ENCODE peak calls at places on chromosome 1, in seven cellular contexts. One of them, this sample, is unnamed.
A peak's percentile ranks its signal among the peaks of the same experiment; 100 is the strongest.

GRCh38 chr1:32873484-32873883 is 2.8 kb upstream of the FNDC5 start:
- DNase-seq in H1: no peak
- DNase-seq in trophoblast cell: no peak
- DNase-seq in neuronal stem cell: no peak
- DNase-seq in IMR-90: no peak
- DNase-seq in mesenchymal stem cell: no peak
- DNase-seq in mesendoderm: no peak
- DNase-seq in this sample: no peak

GRCh38 chr1:151512326-151512725 is 1.1 kb downstream of the CGN start:
- DNase-seq in IMR-90: no peak
- DNase-seq in mesenchymal stem cell: no peak
- DNase-seq in trophoblast cell: no peak
- DNase-seq in H1: no peak
- DNase-seq in neuronal stem cell: no peak
- DNase-seq in mesendoderm: peak; percentile 71
- DNase-seq in this sample: peak; percentile 40

GRCh38 chr1:212607206-212607923 is 1.2 kb upstream of the ATF3 start:
- DNase-seq in IMR-90: no peak
- DNase-seq in trophoblast cell: peak; percentile 86
- DNase-seq in mesendoderm: no peak
- DNase-seq in neuronal stem cell: no peak
- DNase-seq in mesenchymal stem cell: peak; percentile 64
- DNase-seq in H1: no peak
- DNase-seq in this sample: no peak

GRCh38 chr1:172145656-172146055 is 274.8 kb upstream of the C1orf105 start:
- DNase-seq in mesendoderm: no peak
- DNase-seq in trophoblast cell: no peak
- DNase-seq in neuronal stem cell: no peak
- DNase-seq in mesenchymal stem cell: no peak
- DNase-seq in H1: no peak
- DNase-seq in IMR-90: no peak
- DNase-seq in this sample: no peak

GRCh38 chr1:218967836-218968235 is 205.8 kb upstream of the LYPLAL1 start:
- DNase-seq in H1: no peak
- DNase-seq in trophoblast cell: no peak
- DNase-seq in mesendoderm: no peak
- DNase-seq in IMR-90: peak; percentile 39
- DNase-seq in neuronal stem cell: no peak
- DNase-seq in mesenchymal stem cell: peak; percentile 65
- DNase-seq in this sample: no peak

GRCh38 chr1:202130275-202130646 is 7.5 kb downstream of the GPR37L1 start:
- DNase-seq in mesenchymal stem cell: no peak
- DNase-seq in mesendoderm: no peak
- DNase-seq in IMR-90: no peak
- DNase-seq in neuronal stem cell: no peak
- DNase-seq in trophoblast cell: no peak
- DNase-seq in H1: no peak
- DNase-seq in this sample: no peak

GRCh38 chr1:201463071-201463552 is 5.9 kb downstream of the PHLDA3 start:
- DNase-seq in IMR-90: no peak
- DNase-seq in neuronal stem cell: no peak
- DNase-seq in trophoblast cell: no peak
- DNase-seq in mesendoderm: no peak
- DNase-seq in H1: no peak
- DNase-seq in mesenchymal stem cell: peak; percentile 63
- DNase-seq in this sample: peak; percentile 77

GRCh38 chr1:2091611-2092604 is 41.7 kb downstream of the PRKCZ start:
- DNase-seq in mesendoderm: peak; percentile 65
- DNase-seq in IMR-90: no peak
- DNase-seq in neuronal stem cell: peak; percentile 42
- DNase-seq in H1: no peak
- DNase-seq in mesenchymal stem cell: no peak
- DNase-seq in trophoblast cell: peak; percentile 29
- DNase-seq in this sample: peak; percentile 82

GRCh38 chr1:45122724-45123123 is 83.7 kb downstream of the ZSWIM5 start:
- DNase-seq in trophoblast cell: no peak
- DNase-seq in mesendoderm: peak; percentile 25
- DNase-seq in H1: no peak
- DNase-seq in IMR-90: no peak
- DNase-seq in mesenchymal stem cell: no peak
- DNase-seq in neuronal stem cell: peak; percentile 12
- DNase-seq in this sample: no peak

GRCh38 chr1:41490911-41491310 is 6.4 kb upstream of the EDN2 start:
- DNase-seq in neuronal stem cell: no peak
- DNase-seq in IMR-90: no peak
- DNase-seq in H1: no peak
- DNase-seq in trophoblast cell: no peak
- DNase-seq in mesendoderm: no peak
- DNase-seq in mesenchymal stem cell: no peak
- DNase-seq in this sample: no peak
- H3K18ac ChIP-seq in neuronal stem cell: peak overlapping the region; percentile 3
- H3K18ac ChIP-seq in IMR-90: no peak overlapping the region
- H3K18ac ChIP-seq in H1: no peak overlapping the region
- H3K18ac ChIP-seq in trophoblast cell: no peak overlapping the region
- H3K18ac ChIP-seq in mesendoderm: no peak overlapping the region
- H3K18ac ChIP-seq in mesenchymal stem cell: no peak overlapping the region
- H3K18ac ChIP-seq in this sample: no peak overlapping the region

GRCh38 chr1:12249181-12249580 is 19.4 kb downstream of the VPS13D start:
- DNase-seq in IMR-90: peak; percentile 58
- DNase-seq in mesendoderm: peak; percentile 59
- DNase-seq in H1: peak; percentile 19
- DNase-seq in trophoblast cell: no peak
- DNase-seq in neuronal stem cell: no peak
- DNase-seq in mesenchymal stem cell: no peak
- DNase-seq in this sample: no peak
- H3K18ac ChIP-seq in IMR-90: no peak overlapping the region
- H3K18ac ChIP-seq in mesendoderm: no peak overlapping the region
- H3K18ac ChIP-seq in H1: no peak overlapping the region
- H3K18ac ChIP-seq in trophoblast cell: no peak overlapping the region
- H3K18ac ChIP-seq in neuronal stem cell: no peak overlapping the region
- H3K18ac ChIP-seq in mesenchymal stem cell: no peak overlapping the region
- H3K18ac ChIP-seq in this sample: no peak overlapping the region

GRCh38 chr1:11266268-11267074 is 4.1 kb upstream of the MTOR start:
- DNase-seq in IMR-90: no peak
- DNase-seq in trophoblast cell: no peak
- DNase-seq in neuronal stem cell: no peak
- DNase-seq in mesendoderm: no peak
- DNase-seq in H1: no peak
- DNase-seq in mesenchymal stem cell: no peak
- DNase-seq in this sample: no peak

GRCh38 chr1:11262171-11263049 is at the start of gene MTOR:
- DNase-seq in H1: peak; percentile 98
- DNase-seq in neuronal stem cell: peak; percentile 100
- DNase-seq in mesendoderm: peak; percentile 100
- DNase-seq in mesenchymal stem cell: peak; percentile 100
- DNase-seq in trophoblast cell: peak; percentile 100
- DNase-seq in IMR-90: peak; percentile 100
- DNase-seq in this sample: peak; percentile 100
- H3K18ac ChIP-seq in H1: peak within 1 kb of the TSS; percentile 71
- H3K18ac ChIP-seq in neuronal stem cell: peak within 1 kb of the TSS; percentile 97
- H3K18ac ChIP-seq in mesendoderm: peak within 1 kb of the TSS; percentile 42
- H3K18ac ChIP-seq in mesenchymal stem cell: peak within 1 kb of the TSS; percentile 91
- H3K18ac ChIP-seq in trophoblast cell: peak within 1 kb of the TSS; percentile 96
- H3K18ac ChIP-seq in IMR-90: peak within 1 kb of the TSS; percentile 68
- H3K18ac ChIP-seq in this sample: peak within 1 kb of the TSS; percentile 45

DNA sequence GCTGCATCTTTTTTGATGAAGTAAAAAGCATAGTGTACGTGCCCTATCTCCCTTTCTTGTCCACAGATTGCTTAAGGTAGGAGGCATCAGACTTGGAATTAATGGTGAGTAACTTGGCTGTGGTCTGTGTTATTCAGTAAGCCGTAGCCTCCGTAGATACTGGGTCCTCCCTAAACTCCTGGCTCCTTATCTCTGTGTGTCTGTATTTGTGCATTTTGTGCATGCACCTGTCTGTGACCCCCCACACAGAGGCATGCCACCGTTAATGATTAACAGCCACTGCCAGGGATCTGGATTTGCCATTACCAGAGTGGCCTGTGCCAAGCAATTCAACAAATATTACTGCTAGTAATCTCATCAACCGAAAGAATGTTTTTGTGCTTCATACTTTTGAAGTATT is 31.9 kb downstream of the MAP3K21 start:
- DNase-seq in neuronal stem cell: no peak
- DNase-seq in trophoblast cell: no peak
- DNase-seq in mesendoderm: no peak
- DNase-seq in mesenchymal stem cell: no peak
- DNase-seq in IMR-90: no peak
- DNase-seq in H1: no peak
- DNase-seq in this sample: no peak
- H3K18ac ChIP-seq in neuronal stem cell: no peak overlapping the region
- H3K18ac ChIP-seq in trophoblast cell: no peak overlapping the region
- H3K18ac ChIP-seq in mesendoderm: no peak overlapping the region
- H3K18ac ChIP-seq in mesenchymal stem cell: no peak overlapping the region
- H3K18ac ChIP-seq in IMR-90: no peak overlapping the region
- H3K18ac ChIP-seq in H1: no peak overlapping the region
- H3K18ac ChIP-seq in this sample: no peak overlapping the region

GRCh38 chr1:14698206-14698605 is 99.7 kb downstream of the KAZN start:
- DNase-seq in H1: no peak
- DNase-seq in mesenchymal stem cell: no peak
- DNase-seq in trophoblast cell: no peak
- DNase-seq in mesendoderm: no peak
- DNase-seq in neuronal stem cell: no peak
- DNase-seq in IMR-90: no peak
- DNase-seq in this sample: no peak

GRCh38 chr1:14696766-14697165 is 98.3 kb downstream of the KAZN start:
- DNase-seq in mesenchymal stem cell: no peak
- DNase-seq in trophoblast cell: no peak
- DNase-seq in H1: no peak
- DNase-seq in mesendoderm: no peak
- DNase-seq in neuronal stem cell: no peak
- DNase-seq in IMR-90: no peak
- DNase-seq in this sample: no peak

GRCh38 chr1:14697371-14697770 is 98.9 kb downstream of the KAZN start:
- DNase-seq in H1: no peak
- DNase-seq in IMR-90: no peak
- DNase-seq in mesendoderm: no peak
- DNase-seq in trophoblast cell: no peak
- DNase-seq in mesenchymal stem cell: no peak
- DNase-seq in neuronal stem cell: no peak
- DNase-seq in this sample: no peak

GRCh38 chr1:14704846-14705245 is 106.4 kb downstream of the KAZN start:
- DNase-seq in mesenchymal stem cell: no peak
- DNase-seq in trophoblast cell: no peak
- DNase-seq in neuronal stem cell: no peak
- DNase-seq in mesendoderm: no peak
- DNase-seq in IMR-90: no peak
- DNase-seq in H1: no peak
- DNase-seq in this sample: no peak

DNA sequence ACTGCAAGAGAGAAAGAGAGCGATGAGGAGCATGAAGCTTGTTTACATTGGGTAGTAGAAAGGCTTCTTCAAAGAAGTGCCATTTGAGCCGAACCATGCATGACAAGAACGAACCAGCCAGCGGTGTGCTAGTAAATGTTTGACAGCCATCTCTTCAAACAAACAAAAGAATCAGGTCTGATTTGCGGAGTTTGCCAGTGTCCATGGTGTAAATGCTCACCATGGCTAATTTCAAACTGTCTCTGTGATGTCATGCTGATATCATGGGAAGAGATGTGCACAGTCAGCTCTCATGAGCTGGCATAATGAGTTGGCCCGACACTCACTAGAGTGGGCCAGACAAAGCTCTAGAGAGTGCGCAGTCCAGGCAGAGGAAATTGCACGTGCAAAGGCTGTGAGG is 101.1 kb downstream of the KAZN start:
- DNase-seq in IMR-90: no peak
- DNase-seq in trophoblast cell: no peak
- DNase-seq in neuronal stem cell: no peak
- DNase-seq in H1: no peak
- DNase-seq in mesenchymal stem cell: no peak
- DNase-seq in mesendoderm: no peak
- DNase-seq in this sample: no peak
- H3K18ac ChIP-seq in IMR-90: no peak overlapping the region
- H3K18ac ChIP-seq in trophoblast cell: no peak overlapping the region
- H3K18ac ChIP-seq in neuronal stem cell: no peak overlapping the region
- H3K18ac ChIP-seq in H1: no peak overlapping the region
- H3K18ac ChIP-seq in mesenchymal stem cell: no peak overlapping the region
- H3K18ac ChIP-seq in mesendoderm: no peak overlapping the region
- H3K18ac ChIP-seq in this sample: no peak overlapping the region

DNA sequence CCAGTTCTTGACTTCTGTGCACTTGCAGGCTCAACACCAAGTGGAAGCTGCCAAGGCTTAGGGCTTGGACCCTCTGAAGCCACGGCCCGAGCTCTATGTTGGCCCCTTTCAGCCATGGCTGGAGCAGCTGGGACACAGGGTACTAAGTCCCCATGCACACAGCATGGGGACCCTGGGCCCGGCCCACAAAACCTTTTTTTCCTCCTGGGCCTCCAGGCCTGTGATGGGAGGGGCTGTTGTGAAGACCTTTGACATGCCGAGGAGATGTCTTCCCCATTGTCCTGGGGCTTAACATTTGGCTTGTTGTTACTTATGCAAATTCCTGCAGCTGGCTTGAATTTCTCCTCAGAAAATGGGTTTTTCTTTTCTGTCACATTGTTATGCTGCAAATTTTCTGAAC is 59.8 kb downstream of the DISC1 start:
- DNase-seq in mesenchymal stem cell: no peak
- DNase-seq in H1: no peak
- DNase-seq in mesendoderm: no peak
- DNase-seq in neuronal stem cell: no peak
- DNase-seq in IMR-90: no peak
- DNase-seq in trophoblast cell: no peak
- DNase-seq in this sample: no peak
- H3K18ac ChIP-seq in mesenchymal stem cell: no peak overlapping the region
- H3K18ac ChIP-seq in H1: no peak overlapping the region
- H3K18ac ChIP-seq in mesendoderm: no peak overlapping the region
- H3K18ac ChIP-seq in neuronal stem cell: no peak overlapping the region
- H3K18ac ChIP-seq in IMR-90: no peak overlapping the region
- H3K18ac ChIP-seq in trophoblast cell: no peak overlapping the region
- H3K18ac ChIP-seq in this sample: no peak overlapping the region

GRCh38 chr1:183349201-183349711 is 68.9 kb downstream of the NMNAT2 start:
- DNase-seq in IMR-90: peak; percentile 52
- DNase-seq in H1: no peak
- DNase-seq in neuronal stem cell: no peak
- DNase-seq in trophoblast cell: no peak
- DNase-seq in mesendoderm: peak; percentile 53
- DNase-seq in mesenchymal stem cell: no peak
- DNase-seq in this sample: no peak

DNA sequence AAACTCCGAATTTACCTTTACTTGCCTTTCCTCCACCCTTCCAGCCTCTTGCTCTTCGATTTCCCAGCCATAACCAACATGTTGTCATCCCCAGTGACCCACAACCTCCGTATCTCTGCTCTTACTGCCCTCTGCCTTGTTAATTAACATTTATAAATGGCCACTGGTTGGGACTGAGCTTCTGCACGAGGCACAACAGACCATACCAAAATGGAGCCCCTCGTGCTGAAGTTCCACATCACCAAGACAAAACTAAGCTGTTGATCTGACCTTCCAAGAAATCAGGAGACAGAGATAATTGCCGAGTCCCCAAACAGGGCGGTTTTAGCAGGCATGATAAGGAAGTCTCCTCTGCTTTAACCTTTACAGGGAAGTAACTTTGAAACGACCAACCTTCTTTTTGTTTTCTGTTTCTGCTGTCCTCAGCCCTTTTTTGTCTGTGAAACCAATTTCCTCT is 71.9 kb downstream of the NMNAT2 start:
- DNase-seq in IMR-90: no peak
- DNase-seq in trophoblast cell: no peak
- DNase-seq in mesenchymal stem cell: no peak
- DNase-seq in mesendoderm: no peak
- DNase-seq in H1: no peak
- DNase-seq in neuronal stem cell: no peak
- DNase-seq in this sample: no peak
- H3K18ac ChIP-seq in IMR-90: no peak overlapping the region
- H3K18ac ChIP-seq in trophoblast cell: peak overlapping the region; percentile 11
- H3K18ac ChIP-seq in mesenchymal stem cell: no peak overlapping the region
- H3K18ac ChIP-seq in mesendoderm: no peak overlapping the region
- H3K18ac ChIP-seq in H1: no peak overlapping the region
- H3K18ac ChIP-seq in neuronal stem cell: no peak overlapping the region
- H3K18ac ChIP-seq in this sample: peak overlapping the region; percentile 15